ENCODE peak calls at places on chromosome 13, in nine cellular contexts. B is CD8-positive, alpha-beta T cell; L is CD4-positive, alpha-beta memory T cell; T is GM23338; D is dorsolateral prefrontal cortex; V is aorta; U is CD4-positive, CD25-positive, alpha-beta regulatory T cell; A is neural progenitor cell; F is breast epithelium. K is an unnamed sample.
A peak's percentile ranks its signal among the peaks of the same experiment; 100 is the strongest.

GRCh38 chr13:79910869-79911540 is 429.9 kb downstream of the SPRY2 start:
- DNase-seq in B (no peak), L (no peak), T (no peak), D (no peak), V (no peak), U (no peak), A (no peak), F (no peak), K (no peak)

GRCh38 chr13:24217601-24218281 is 57.2 kb downstream of the SPATA13 start:
- DNase-seq in B (no peak), L (no peak), T (peak; percentile 19), D (no peak), V (peak; percentile 58), U (no peak), A (no peak), F (no peak), K (peak; percentile 76)

GRCh38 chr13:101447852-101448251 is 4.6 kb upstream of the ITGBL1 start:
- DNase-seq in B (no peak), L (no peak), T (no peak), D (no peak), V (no peak), U (no peak), A (no peak), F (no peak), K (no peak)

GRCh38 chr13:78960881-78961280 is 301.9 kb upstream of the OBI1 start:
- DNase-seq in B (no peak), L (no peak), T (no peak), D (no peak), V (no peak), U (no peak), A (no peak), F (no peak), K (peak; percentile 78)

GRCh38 chr13:28494861-28495585 is at the start of gene FLT1:
- DNase-seq in B (no peak), L (no peak), T (peak; percentile 93), D (no peak), V (peak; percentile 56), U (no peak), A (peak; percentile 80), F (no peak), K (peak; percentile 89)

GRCh38 chr13:49225358-49226042 is 5.4 kb downstream of the MLNR start:
- DNase-seq in B (no peak), L (no peak), T (no peak), D (no peak), V (no peak), U (no peak), A (no peak), F (no peak), K (no peak)

GRCh38 chr13:49443327-49443688 is 556 bp downstream of the CAB39L start:
- DNase-seq in B (no peak), L (no peak), T (no peak), D (no peak), V (no peak), U (no peak), A (peak; percentile 48), F (no peak), K (no peak)

GRCh38 chr13:99768986-99769385 is 202.6 kb downstream of the ZIC5 start:
- DNase-seq in B (no peak), L (no peak), T (no peak), D (no peak), V (no peak), U (no peak), A (no peak), F (no peak), K (no peak)

GRCh38 chr13:104875008-104875762 is 1660.3 kb downstream of the EFNB2 start:
- DNase-seq in B (no peak), L (no peak), T (peak; percentile 14), D (no peak), V (no peak), U (no peak), A (no peak), F (no peak), K (no peak)

GRCh38 chr13:113291997-113292862 is 4.8 kb upstream of the LAMP1 start:
- DNase-seq in B (no peak), L (no peak), T (peak; percentile 49), D (no peak), V (peak; percentile 56), U (no peak), A (peak; percentile 49), F (no peak), K (peak; percentile 49)

GRCh38 chr13:26952551-26953138 is 192.1 kb upstream of the GPR12 start:
- DNase-seq in B (no peak), L (no peak), T (no peak), D (no peak), V (no peak), U (no peak), A (no peak), F (no peak), K (no peak)

GRCh38 chr13:46475586-46475991 is 77.4 kb upstream of the LRCH1 start:
- DNase-seq in B (no peak), L (no peak), T (no peak), D (no peak), V (no peak), U (no peak), A (no peak), F (no peak), K (no peak)

GRCh38 chr13:98856983-98857382 is 104.5 kb upstream of the SLC15A1 start:
- DNase-seq in B (no peak), L (no peak), T (no peak), D (peak; percentile 69), V (no peak), U (no peak), A (no peak), F (peak; percentile 49), K (no peak)

GRCh38 chr13:114129649-114130062 is 2.8 kb downstream of the RASA3 start:
- DNase-seq in B (no peak), L (no peak), T (no peak), D (no peak), V (no peak), U (no peak), A (no peak), F (no peak), K (no peak)

GRCh38 chr13:86051134-86052103 is 252.2 kb upstream of the SLITRK6 start:
- DNase-seq in B (no peak), L (no peak), T (peak; percentile 4), D (no peak), V (no peak), U (no peak), A (no peak), F (no peak), K (no peak)

GRCh38 chr13:64871742-64872141 is 2358.4 kb downstream of the PCDH9 start:
- DNase-seq in B (no peak), L (no peak), T (no peak), D (no peak), V (no peak), U (no peak), A (no peak), F (no peak), K (no peak)

GRCh38 chr13:65378943-65379519 is 1851.1 kb downstream of the PCDH9 start:
- DNase-seq in B (no peak), L (no peak), T (peak; percentile 32), D (no peak), V (no peak), U (no peak), A (peak; percentile 3), F (no peak), K (no peak)

DNA sequence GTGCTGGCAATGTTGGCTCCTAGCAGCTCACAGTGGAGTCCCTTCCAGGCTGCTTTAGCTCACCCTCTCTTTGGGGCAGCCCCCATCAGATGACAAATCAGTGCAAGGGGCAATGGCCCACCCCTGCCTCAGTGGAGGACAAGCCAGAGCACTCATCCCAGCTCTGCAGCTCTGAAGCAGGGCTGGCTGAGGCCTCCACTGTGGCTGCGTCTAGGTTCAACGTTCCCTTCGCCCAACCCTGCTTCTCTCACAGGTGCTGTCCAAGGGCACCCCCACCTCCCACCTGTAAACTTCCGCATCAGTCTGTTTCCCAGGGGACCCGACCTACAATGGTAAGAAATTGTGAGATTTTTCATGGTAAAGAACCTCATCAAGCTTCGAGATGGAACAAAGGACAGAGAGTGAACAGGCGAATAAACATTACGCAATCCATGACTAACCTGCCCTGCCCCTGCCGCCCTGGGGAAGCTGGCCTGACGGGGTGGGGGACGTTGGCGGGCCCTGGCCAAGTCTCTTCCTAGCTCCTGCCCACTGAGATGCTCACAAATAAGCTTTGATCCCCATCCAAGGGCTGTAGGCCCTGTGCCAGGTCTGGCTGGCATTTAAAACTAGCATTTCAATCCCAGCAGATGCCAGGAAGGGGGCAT is 40.5 kb downstream of the DZIP1 start:
- DNase-seq in B (no peak), L (no peak), T (no peak), D (peak; percentile 51), V (no peak), U (no peak), A (no peak), F (peak; percentile 57), K (no peak)
- H3K27ac ChIP-seq in B (no peak overlapping the region), L (no peak overlapping the region), T (no peak overlapping the region), D (no peak overlapping the region), V (no peak overlapping the region), U (no peak overlapping the region), A (no peak overlapping the region), F (peak overlapping the region; percentile 83), K (no peak overlapping the region)

GRCh38 chr13:85028035-85028434 is 771.2 kb downstream of the SLITRK6 start:
- DNase-seq in B (no peak), L (no peak), T (no peak), D (no peak), V (no peak), U (no peak), A (no peak), F (no peak), K (no peak)

GRCh38 chr13:85031771-85032170 is 767.4 kb downstream of the SLITRK6 start:
- DNase-seq in B (no peak), L (no peak), T (peak; percentile 5), D (no peak), V (no peak), U (no peak), A (no peak), F (no peak), K (no peak)
- H3K4me3 ChIP-seq in B (no peak overlapping the region), L (no peak overlapping the region), T (no peak overlapping the region), D (no peak overlapping the region), V (no peak overlapping the region), U (no peak overlapping the region), A (no peak overlapping the region), F (no peak overlapping the region), K (no peak overlapping the region)

GRCh38 chr13:97259787-97260641 is 37.9 kb downstream of the MBNL2 start:
- DNase-seq in B (no peak), L (no peak), T (no peak), D (no peak), V (no peak), U (no peak), A (no peak), F (no peak), K (no peak)
- H3K27ac ChIP-seq in B (no peak overlapping the region), L (no peak overlapping the region), T (no peak overlapping the region), D (peak overlapping the region; percentile 67), V (peak overlapping the region; percentile 18), U (no peak overlapping the region), A (no peak overlapping the region), F (peak overlapping the region; percentile 89), K (peak overlapping the region; percentile 75)

DNA sequence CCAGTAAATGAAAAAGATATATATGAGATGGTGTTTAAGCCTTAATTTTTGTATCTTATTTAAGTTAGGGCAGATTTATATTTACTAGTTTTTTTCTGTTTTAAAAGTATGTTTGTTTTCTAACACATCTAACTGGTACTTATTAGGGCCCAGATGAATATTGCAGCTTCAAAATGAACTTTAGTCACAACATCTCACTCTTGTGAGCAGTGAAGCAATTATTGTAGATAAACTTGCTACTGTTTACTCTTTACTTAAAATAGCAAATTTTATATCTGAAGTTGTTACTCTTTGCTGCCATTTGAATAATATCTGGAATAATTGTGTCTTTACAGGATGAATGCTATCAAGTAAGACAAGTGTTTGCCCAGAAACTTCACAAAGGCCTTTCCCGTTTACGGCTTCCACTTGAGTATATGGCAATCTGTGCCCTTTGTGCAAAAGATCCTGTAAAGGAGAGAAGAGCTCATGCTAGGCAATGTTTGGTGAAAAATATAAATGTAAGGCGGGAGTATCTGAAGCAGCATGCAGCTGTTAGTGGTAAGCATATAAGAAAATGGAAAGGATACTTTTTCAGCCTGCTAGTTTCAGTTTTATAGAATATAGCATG is 166.8 kb downstream of the PDS5B start:
- DNase-seq in B (no peak), L (no peak), T (no peak), D (no peak), V (no peak), U (no peak), A (no peak), F (no peak), K (no peak)
- H3K4me3 ChIP-seq in B (no peak overlapping the region), L (no peak overlapping the region), T (no peak overlapping the region), D (no peak overlapping the region), V (no peak overlapping the region), U (no peak overlapping the region), A (no peak overlapping the region), F (no peak overlapping the region), K (no peak overlapping the region)